ENCODE peak calls at places on chromosome 3, in five cellular contexts. One of them, this sample, is unnamed.

GRCh38 chr3:52246728-52247454 is 1.3 kb downstream of the PPM1M start:
- DNase-seq in astrocyte: no peak
- DNase-seq in H9: peak
- DNase-seq in CD4-positive, CD25-positive, alpha-beta regulatory T cell: no peak
- DNase-seq in pancreas: no peak
- DNase-seq in this sample: no peak

GRCh38 chr3:62229908-62230307 is 143.4 kb downstream of the FEZF2 start:
- DNase-seq in pancreas: no peak
- DNase-seq in H9: no peak
- DNase-seq in astrocyte: no peak
- DNase-seq in CD4-positive, CD25-positive, alpha-beta regulatory T cell: no peak
- DNase-seq in this sample: no peak

GRCh38 chr3:127768346-127769008 is 53.8 kb downstream of the MGLL start:
- DNase-seq in pancreas: no peak
- DNase-seq in CD4-positive, CD25-positive, alpha-beta regulatory T cell: no peak
- DNase-seq in H9: no peak
- DNase-seq in astrocyte: peak
- DNase-seq in this sample: no peak

GRCh38 chr3:156630081-156630772 is 44.2 kb upstream of the TIPARP start:
- DNase-seq in H9: no peak
- DNase-seq in pancreas: no peak
- DNase-seq in CD4-positive, CD25-positive, alpha-beta regulatory T cell: no peak
- DNase-seq in astrocyte: peak
- DNase-seq in this sample: no peak

GRCh38 chr3:66858656-66859381 is 139.3 kb upstream of the KBTBD8 start:
- DNase-seq in CD4-positive, CD25-positive, alpha-beta regulatory T cell: no peak
- DNase-seq in H9: peak
- DNase-seq in pancreas: no peak
- DNase-seq in astrocyte: no peak
- DNase-seq in this sample: no peak

GRCh38 chr3:138941259-138941885 is 5.6 kb downstream of the FOXL2 start:
- DNase-seq in astrocyte: no peak
- DNase-seq in pancreas: no peak
- DNase-seq in CD4-positive, CD25-positive, alpha-beta regulatory T cell: no peak
- DNase-seq in H9: peak
- DNase-seq in this sample: no peak

GRCh38 chr3:12307136-12307535 is 18.3 kb downstream of the PPARG start:
- DNase-seq in astrocyte: no peak
- DNase-seq in pancreas: no peak
- DNase-seq in CD4-positive, CD25-positive, alpha-beta regulatory T cell: no peak
- DNase-seq in H9: no peak
- DNase-seq in this sample: no peak

GRCh38 chr3:129795596-129795995 is 97.9 kb downstream of the TMCC1 start:
- DNase-seq in astrocyte: peak
- DNase-seq in CD4-positive, CD25-positive, alpha-beta regulatory T cell: no peak
- DNase-seq in pancreas: no peak
- DNase-seq in H9: no peak
- DNase-seq in this sample: no peak

GRCh38 chr3:134827213-134827612 is 32.2 kb downstream of the EPHB1 start:
- DNase-seq in CD4-positive, CD25-positive, alpha-beta regulatory T cell: no peak
- DNase-seq in pancreas: no peak
- DNase-seq in H9: no peak
- DNase-seq in astrocyte: no peak
- DNase-seq in this sample: no peak

GRCh38 chr3:141383555-141384129 is 15.3 kb downstream of the ZBTB38 start:
- DNase-seq in H9: no peak
- DNase-seq in CD4-positive, CD25-positive, alpha-beta regulatory T cell: no peak
- DNase-seq in pancreas: no peak
- DNase-seq in astrocyte: peak
- DNase-seq in this sample: no peak

GRCh38 chr3:66480666-66481065 is 20.2 kb downstream of the LRIG1 start:
- DNase-seq in CD4-positive, CD25-positive, alpha-beta regulatory T cell: peak
- DNase-seq in astrocyte: peak
- DNase-seq in pancreas: no peak
- DNase-seq in H9: no peak
- DNase-seq in this sample: no peak

GRCh38 chr3:126956361-126956760 is 26.6 kb upstream of the PLXNA1 start:
- DNase-seq in astrocyte: no peak
- DNase-seq in H9: no peak
- DNase-seq in pancreas: no peak
- DNase-seq in CD4-positive, CD25-positive, alpha-beta regulatory T cell: no peak
- DNase-seq in this sample: no peak

GRCh38 chr3:154552338-154552737 is 122.3 kb upstream of the GPR149 start:
- DNase-seq in pancreas: no peak
- DNase-seq in H9: peak
- DNase-seq in CD4-positive, CD25-positive, alpha-beta regulatory T cell: no peak
- DNase-seq in astrocyte: no peak
- DNase-seq in this sample: no peak

GRCh38 chr3:63582943-63583500 is 69.5 kb upstream of the SNTN start:
- DNase-seq in astrocyte: no peak
- DNase-seq in H9: no peak
- DNase-seq in CD4-positive, CD25-positive, alpha-beta regulatory T cell: no peak
- DNase-seq in pancreas: no peak
- DNase-seq in this sample: no peak

GRCh38 chr3:179613807-179614206 is 9.2 kb downstream of the NDUFB5 start:
- DNase-seq in CD4-positive, CD25-positive, alpha-beta regulatory T cell: no peak
- DNase-seq in astrocyte: peak
- DNase-seq in H9: no peak
- DNase-seq in pancreas: no peak
- DNase-seq in this sample: no peak

GRCh38 chr3:45223889-45224730 is 2.0 kb downstream of the TMEM158 start:
- DNase-seq in H9: no peak
- DNase-seq in astrocyte: peak
- DNase-seq in CD4-positive, CD25-positive, alpha-beta regulatory T cell: no peak
- DNase-seq in pancreas: no peak
- DNase-seq in this sample: no peak

DNA sequence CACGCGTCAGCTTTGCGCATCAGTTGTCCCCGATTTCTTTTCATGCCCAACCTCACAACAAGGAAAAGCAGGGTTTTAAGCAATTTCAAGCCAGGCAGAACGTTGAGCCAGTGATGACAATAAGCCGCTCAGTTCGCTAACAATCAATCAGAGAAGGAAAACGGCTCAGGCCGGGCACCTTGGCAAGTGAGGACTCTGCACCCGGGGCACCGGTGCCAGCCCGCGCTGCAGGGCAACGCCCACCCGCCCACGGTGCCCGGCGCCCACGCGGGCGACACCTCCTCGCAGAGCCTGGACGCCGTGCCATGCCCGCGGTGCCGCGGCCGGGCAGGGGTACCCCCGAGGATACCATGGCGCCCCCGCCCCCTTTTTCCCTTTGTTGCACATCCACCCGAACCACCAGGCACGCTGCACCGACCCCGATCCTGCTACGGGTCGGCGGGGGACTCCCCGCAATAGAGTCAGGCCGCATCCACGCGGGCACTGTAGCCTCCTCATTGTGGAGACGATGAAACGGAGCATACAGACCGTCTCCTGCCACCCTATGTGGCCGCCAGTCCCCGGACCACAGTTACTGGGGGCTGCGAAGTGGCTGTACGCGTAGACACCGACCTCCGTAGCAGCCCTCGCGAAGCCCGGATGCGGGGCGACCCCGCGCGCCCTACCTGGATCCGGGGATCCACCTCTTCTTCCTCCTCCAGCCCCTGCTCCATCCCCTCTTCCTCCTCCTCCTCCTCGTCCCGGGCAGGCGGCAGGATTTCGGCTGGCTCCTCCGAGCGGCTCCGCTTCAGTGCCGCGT is 581 bp downstream of the SH3BP5 start:
- DNase-seq in CD4-positive, CD25-positive, alpha-beta regulatory T cell: peak
- DNase-seq in pancreas: peak
- DNase-seq in H9: peak
- DNase-seq in astrocyte: peak
- DNase-seq in this sample: no peak
- H3K27ac ChIP-seq in CD4-positive, CD25-positive, alpha-beta regulatory T cell: peak
- H3K27ac ChIP-seq in pancreas: peak
- H3K27ac ChIP-seq in H9: no peak
- H3K27ac ChIP-seq in astrocyte: peak
- H3K27ac ChIP-seq in this sample: peak

DNA sequence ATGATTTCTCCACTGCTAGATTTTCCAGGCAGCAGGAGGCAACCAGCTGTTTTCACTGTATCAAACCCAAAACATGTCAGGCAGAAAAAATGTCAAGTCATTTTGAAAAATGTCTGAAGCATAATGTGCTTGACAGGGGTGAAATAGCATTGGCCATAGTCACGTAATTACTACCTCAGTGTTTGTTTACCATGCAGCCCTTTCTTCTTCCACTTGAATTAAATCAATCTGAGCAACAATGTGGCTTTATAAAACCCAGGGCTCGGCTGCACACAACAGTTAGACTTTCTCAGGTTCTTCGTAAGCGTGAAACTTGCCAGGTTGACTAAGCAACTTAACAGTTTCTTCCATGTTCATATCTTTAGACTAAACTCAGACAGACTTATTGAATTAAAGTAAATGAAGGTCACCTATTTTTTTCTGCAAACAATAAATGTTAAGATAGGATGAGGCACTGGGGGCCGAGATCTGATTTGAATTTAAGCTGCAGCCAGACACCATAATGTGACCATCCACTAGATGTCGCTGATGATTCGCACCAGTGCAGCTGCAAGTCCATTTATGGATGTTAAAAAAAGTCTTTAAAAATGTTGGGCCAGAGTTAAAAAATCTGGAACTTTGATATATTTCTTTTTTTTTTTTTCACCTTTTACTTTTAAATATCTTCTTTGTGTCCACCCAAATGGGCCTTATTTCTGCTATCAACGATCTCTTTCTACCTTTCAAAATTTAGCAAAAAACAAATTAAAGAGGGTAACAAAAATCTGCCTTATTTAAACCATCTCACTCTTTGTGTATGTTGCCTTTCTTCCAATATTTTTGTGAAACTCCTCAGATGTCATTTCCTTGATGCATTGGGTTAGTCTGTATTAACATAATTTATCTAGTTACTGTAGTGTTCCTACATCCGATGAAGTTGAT is 305.9 kb downstream of the CACNA2D3 start:
- DNase-seq in CD4-positive, CD25-positive, alpha-beta regulatory T cell: no peak
- DNase-seq in astrocyte: peak
- DNase-seq in pancreas: no peak
- DNase-seq in H9: peak
- DNase-seq in this sample: no peak
- H3K27ac ChIP-seq in CD4-positive, CD25-positive, alpha-beta regulatory T cell: no peak
- H3K27ac ChIP-seq in astrocyte: peak
- H3K27ac ChIP-seq in pancreas: no peak
- H3K27ac ChIP-seq in H9: no peak
- H3K27ac ChIP-seq in this sample: no peak

GRCh38 chr3:70981252-70981933 is 602.1 kb downstream of the FOXP1 start:
- DNase-seq in astrocyte: no peak
- DNase-seq in pancreas: no peak
- DNase-seq in H9: no peak
- DNase-seq in CD4-positive, CD25-positive, alpha-beta regulatory T cell: no peak
- DNase-seq in this sample: no peak

GRCh38 chr3:70979983-70980645 is 603.4 kb downstream of the FOXP1 start:
- DNase-seq in pancreas: no peak
- DNase-seq in astrocyte: peak
- DNase-seq in CD4-positive, CD25-positive, alpha-beta regulatory T cell: no peak
- DNase-seq in H9: no peak
- DNase-seq in this sample: no peak

GRCh38 chr3:70980646-70981031 is 602.9 kb downstream of the FOXP1 start:
- DNase-seq in H9: no peak
- DNase-seq in CD4-positive, CD25-positive, alpha-beta regulatory T cell: no peak
- DNase-seq in pancreas: no peak
- DNase-seq in astrocyte: peak
- DNase-seq in this sample: no peak

GRCh38 chr3:70982700-70983140 is 600.8 kb downstream of the FOXP1 start:
- DNase-seq in astrocyte: peak
- DNase-seq in CD4-positive, CD25-positive, alpha-beta regulatory T cell: peak
- DNase-seq in H9: no peak
- DNase-seq in pancreas: no peak
- DNase-seq in this sample: peak

GRCh38 chr3:70982274-70982673 is 601.3 kb downstream of the FOXP1 start:
- DNase-seq in pancreas: no peak
- DNase-seq in CD4-positive, CD25-positive, alpha-beta regulatory T cell: no peak
- DNase-seq in astrocyte: no peak
- DNase-seq in H9: no peak
- DNase-seq in this sample: no peak
- H3K27ac ChIP-seq in pancreas: peak
- H3K27ac ChIP-seq in CD4-positive, CD25-positive, alpha-beta regulatory T cell: peak
- H3K27ac ChIP-seq in astrocyte: peak
- H3K27ac ChIP-seq in H9: no peak
- H3K27ac ChIP-seq in this sample: no peak

GRCh38 chr3:100225193-100225592 is 35.6 kb upstream of the TBC1D23 start:
- DNase-seq in pancreas: no peak
- DNase-seq in H9: no peak
- DNase-seq in CD4-positive, CD25-positive, alpha-beta regulatory T cell: no peak
- DNase-seq in astrocyte: no peak
- DNase-seq in this sample: no peak

GRCh38 chr3:100231668-100232067 is 29.1 kb upstream of the TBC1D23 start:
- DNase-seq in astrocyte: peak
- DNase-seq in pancreas: no peak
- DNase-seq in H9: no peak
- DNase-seq in CD4-positive, CD25-positive, alpha-beta regulatory T cell: no peak
- DNase-seq in this sample: no peak

GRCh38 chr3:100230715-100231114 is 30.1 kb upstream of the TBC1D23 start:
- DNase-seq in pancreas: no peak
- DNase-seq in CD4-positive, CD25-positive, alpha-beta regulatory T cell: no peak
- DNase-seq in H9: no peak
- DNase-seq in astrocyte: peak
- DNase-seq in this sample: no peak

GRCh38 chr3:100225883-100226282 is 34.9 kb upstream of the TBC1D23 start:
- DNase-seq in astrocyte: no peak
- DNase-seq in CD4-positive, CD25-positive, alpha-beta regulatory T cell: no peak
- DNase-seq in H9: no peak
- DNase-seq in pancreas: no peak
- DNase-seq in this sample: no peak

DNA sequence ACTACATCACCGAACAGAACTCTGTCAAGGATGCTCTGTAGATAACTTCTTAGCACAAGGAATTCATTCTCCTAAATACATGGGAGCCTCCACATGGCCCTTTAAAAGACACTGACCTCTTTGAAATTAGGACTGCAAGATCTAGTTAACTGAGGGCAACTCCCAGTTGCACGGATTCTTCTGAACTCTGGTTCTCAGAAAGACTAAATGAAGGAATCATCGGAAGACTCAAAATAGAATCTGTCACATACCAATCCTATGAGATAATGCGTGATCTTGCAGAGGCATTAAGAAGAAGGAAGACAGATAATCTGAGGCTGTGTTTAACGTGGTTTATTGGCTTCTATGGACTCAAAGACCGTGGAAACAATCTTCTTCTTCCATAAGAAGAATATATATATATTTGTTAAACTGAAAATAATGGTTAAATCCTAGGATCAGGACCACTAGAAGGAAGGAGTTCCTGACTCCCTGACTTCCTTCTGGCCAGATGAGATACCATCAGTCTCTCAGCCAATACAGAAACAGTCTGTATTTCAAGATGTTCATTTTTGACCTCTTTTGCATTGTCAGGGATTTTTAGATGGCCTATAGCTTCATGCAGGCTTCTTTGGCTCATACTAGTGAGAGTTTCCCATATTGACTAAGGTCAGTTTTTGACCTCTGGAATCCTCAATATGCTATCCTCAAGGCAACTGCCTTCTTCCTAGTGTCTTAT is 33.9 kb upstream of the TBC1D23 start:
- DNase-seq in CD4-positive, CD25-positive, alpha-beta regulatory T cell: no peak
- DNase-seq in H9: no peak
- DNase-seq in pancreas: no peak
- DNase-seq in astrocyte: peak
- DNase-seq in this sample: no peak
- H3K27ac ChIP-seq in CD4-positive, CD25-positive, alpha-beta regulatory T cell: no peak
- H3K27ac ChIP-seq in H9: no peak
- H3K27ac ChIP-seq in pancreas: no peak
- H3K27ac ChIP-seq in astrocyte: no peak
- H3K27ac ChIP-seq in this sample: no peak

GRCh38 chr3:43288366-43288765 is 2.0 kb downstream of the SNRK start:
- DNase-seq in astrocyte: peak
- DNase-seq in pancreas: no peak
- DNase-seq in CD4-positive, CD25-positive, alpha-beta regulatory T cell: no peak
- DNase-seq in H9: no peak
- DNase-seq in this sample: no peak
- H3K27ac ChIP-seq in astrocyte: no peak
- H3K27ac ChIP-seq in pancreas: peak
- H3K27ac ChIP-seq in CD4-positive, CD25-positive, alpha-beta regulatory T cell: peak
- H3K27ac ChIP-seq in H9: no peak
- H3K27ac ChIP-seq in this sample: no peak

This sample was measured in substantia nigra.